ENCODE peak calls at places on chromosome X, in four cellular contexts. One of them, this sample, is unnamed.

GRCh38 chrX:133523526-133523925 is 108.2 kb upstream of the GPC4 start:
- DNase-seq in naive thymus-derived CD4-positive, alpha-beta T cell: no peak
- DNase-seq in stomach: no peak
- DNase-seq in ovary: no peak
- DNase-seq in this sample: no peak

GRCh38 chrX:2272337-2272736 is 228.4 kb downstream of the DHRSX start:
- DNase-seq in naive thymus-derived CD4-positive, alpha-beta T cell: no peak
- DNase-seq in stomach: no peak
- DNase-seq in ovary: no peak
- DNase-seq in this sample: no peak

GRCh38 chrX:41761702-41762101 is 37.7 kb downstream of the GPR82 start:
- DNase-seq in naive thymus-derived CD4-positive, alpha-beta T cell: no peak
- DNase-seq in stomach: no peak
- DNase-seq in ovary: no peak
- DNase-seq in this sample: no peak

GRCh38 chrX:24023972-24024664 is 2.9 kb downstream of the KLHL15 start:
- DNase-seq in naive thymus-derived CD4-positive, alpha-beta T cell: peak
- DNase-seq in stomach: no peak
- DNase-seq in ovary: no peak
- DNase-seq in this sample: no peak

GRCh38 chrX:49227726-49228125 is 5.4 kb downstream of the CACNA1F start:
- DNase-seq in naive thymus-derived CD4-positive, alpha-beta T cell: no peak
- DNase-seq in stomach: no peak
- DNase-seq in ovary: no peak
- DNase-seq in this sample: no peak

GRCh38 chrX:40434443-40434842 is 146.3 kb upstream of the ATP6AP2 start:
- DNase-seq in naive thymus-derived CD4-positive, alpha-beta T cell: no peak
- DNase-seq in stomach: no peak
- DNase-seq in ovary: no peak
- DNase-seq in this sample: no peak

GRCh38 chrX:20149326-20149725 is 7.7 kb upstream of the EIF1AX start:
- DNase-seq in naive thymus-derived CD4-positive, alpha-beta T cell: no peak
- DNase-seq in stomach: no peak
- DNase-seq in ovary: no peak
- DNase-seq in this sample: no peak

GRCh38 chrX:78456909-78457308 is 129.5 kb upstream of the CYSLTR1 start:
- DNase-seq in naive thymus-derived CD4-positive, alpha-beta T cell: no peak
- DNase-seq in stomach: no peak
- DNase-seq in ovary: no peak
- DNase-seq in this sample: no peak

GRCh38 chrX:153494541-153495361 is at the start of gene BGN:
- DNase-seq in naive thymus-derived CD4-positive, alpha-beta T cell: no peak
- DNase-seq in stomach: no peak
- DNase-seq in ovary: peak
- DNase-seq in this sample: no peak

GRCh38 chrX:121869876-121870477 is 822.6 kb downstream of the GLUD2 start:
- DNase-seq in naive thymus-derived CD4-positive, alpha-beta T cell: no peak
- DNase-seq in stomach: no peak
- DNase-seq in ovary: no peak
- DNase-seq in this sample: no peak

DNA sequence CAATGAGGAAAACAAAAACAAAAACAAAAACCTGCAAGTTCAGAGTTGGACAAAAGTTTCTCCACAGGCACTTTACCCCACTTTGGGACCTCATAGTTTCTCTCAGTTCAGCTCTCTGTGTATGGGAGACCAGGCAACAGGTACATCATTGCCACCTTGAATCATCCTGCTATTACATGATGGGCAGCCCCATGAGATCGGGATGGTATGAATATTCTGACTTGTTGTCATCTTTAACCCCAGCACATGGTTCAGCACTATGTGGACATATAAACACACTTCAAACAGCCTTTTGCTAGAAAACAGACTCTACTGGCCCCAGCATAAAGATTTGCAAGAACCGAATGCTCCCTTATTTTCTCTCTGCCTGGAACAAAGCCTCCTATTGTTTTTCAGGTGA is 176.9 kb upstream of the SCML1 start:
- DNase-seq in naive thymus-derived CD4-positive, alpha-beta T cell: no peak
- DNase-seq in stomach: no peak
- DNase-seq in ovary: no peak
- DNase-seq in this sample: no peak
- H3K4me3 ChIP-seq in naive thymus-derived CD4-positive, alpha-beta T cell: no peak
- H3K4me3 ChIP-seq in stomach: no peak
- H3K4me3 ChIP-seq in ovary: no peak
- H3K4me3 ChIP-seq in this sample: no peak

GRCh38 chrX:72676465-72676864 is 37.6 kb downstream of the PHKA1 start:
- DNase-seq in naive thymus-derived CD4-positive, alpha-beta T cell: no peak
- DNase-seq in stomach: no peak
- DNase-seq in ovary: no peak
- DNase-seq in this sample: no peak
- H3K27ac ChIP-seq in naive thymus-derived CD4-positive, alpha-beta T cell: no peak
- H3K27ac ChIP-seq in stomach: no peak
- H3K27ac ChIP-seq in ovary: no peak
- H3K27ac ChIP-seq in this sample: no peak

GRCh38 chrX:132267392-132267791 is 48.1 kb upstream of the RAP2C start:
- DNase-seq in naive thymus-derived CD4-positive, alpha-beta T cell: no peak
- DNase-seq in stomach: no peak
- DNase-seq in ovary: no peak
- DNase-seq in this sample: no peak

GRCh38 chrX:132270021-132270420 is 50.8 kb upstream of the RAP2C start:
- DNase-seq in naive thymus-derived CD4-positive, alpha-beta T cell: no peak
- DNase-seq in stomach: no peak
- DNase-seq in ovary: no peak
- DNase-seq in this sample: no peak

GRCh38 chrX:132263127-132263526 is 43.9 kb upstream of the RAP2C start:
- DNase-seq in naive thymus-derived CD4-positive, alpha-beta T cell: no peak
- DNase-seq in stomach: no peak
- DNase-seq in ovary: no peak
- DNase-seq in this sample: no peak

GRCh38 chrX:132270699-132271098 is 51.5 kb upstream of the RAP2C start:
- DNase-seq in naive thymus-derived CD4-positive, alpha-beta T cell: no peak
- DNase-seq in stomach: no peak
- DNase-seq in ovary: no peak
- DNase-seq in this sample: no peak

GRCh38 chrX:132266583-132267355 is 47.5 kb upstream of the RAP2C start:
- DNase-seq in naive thymus-derived CD4-positive, alpha-beta T cell: no peak
- DNase-seq in stomach: no peak
- DNase-seq in ovary: no peak
- DNase-seq in this sample: no peak
- H3K4me3 ChIP-seq in naive thymus-derived CD4-positive, alpha-beta T cell: no peak
- H3K4me3 ChIP-seq in stomach: no peak
- H3K4me3 ChIP-seq in ovary: no peak
- H3K4me3 ChIP-seq in this sample: no peak

GRCh38 chrX:139083191-139083590 is 371.7 kb upstream of the FGF13 start:
- DNase-seq in naive thymus-derived CD4-positive, alpha-beta T cell: no peak
- DNase-seq in stomach: no peak
- DNase-seq in ovary: no peak
- DNase-seq in this sample: no peak
- H3K27ac ChIP-seq in naive thymus-derived CD4-positive, alpha-beta T cell: no peak
- H3K27ac ChIP-seq in stomach: no peak
- H3K27ac ChIP-seq in ovary: no peak
- H3K27ac ChIP-seq in this sample: no peak

GRCh38 chrX:103919336-103919682 is 43.1 kb upstream of the TMSB15B start:
- DNase-seq in naive thymus-derived CD4-positive, alpha-beta T cell: peak
- DNase-seq in stomach: no peak
- DNase-seq in ovary: no peak
- DNase-seq in this sample: no peak
- H3K4me3 ChIP-seq in naive thymus-derived CD4-positive, alpha-beta T cell: peak
- H3K4me3 ChIP-seq in stomach: peak
- H3K4me3 ChIP-seq in ovary: peak
- H3K4me3 ChIP-seq in this sample: peak